ENCODE peak calls at places on chromosomes 3 and 15, in seven cellular contexts. V, I, J, F, A, B and P are unnamed samples.

GRCh38 chr3:129794319-129795201 is 99.0 kb downstream of the TMCC1 start:
- DNase-seq in V (peak), I (peak), J (peak), F (peak), A (no peak), B (peak), P (peak)

GRCh38 chr3:52356126-52356525 is 40.0 kb downstream of the DNAH1 start:
- DNase-seq in V (no peak), I (no peak), J (no peak), F (no peak), A (no peak), B (no peak), P (no peak)

GRCh38 chr3:69051796-69052566 is at the start of gene TMF1:
- DNase-seq in V (peak), I (peak), J (peak), F (peak), A (peak), B (peak), P (peak)

GRCh38 chr15:39919740-39920509 is at the start of gene GPR176:
- DNase-seq in V (no peak), I (no peak), J (no peak), F (peak), A (no peak), B (no peak), P (no peak)

GRCh38 chr3:24012589-24013257 is 67.6 kb downstream of the NR1D2 start:
- DNase-seq in V (no peak), I (no peak), J (no peak), F (no peak), A (no peak), B (no peak), P (no peak)

GRCh38 chr3:78855190-78855589 is 912.6 kb downstream of the ROBO1 start:
- DNase-seq in V (no peak), I (no peak), J (no peak), F (no peak), A (no peak), B (no peak), P (no peak)

GRCh38 chr15:74302821-74303359 is 64.6 kb downstream of the CYP11A1 start:
- DNase-seq in V (peak), I (peak), J (no peak), F (peak), A (no peak), B (peak), P (peak)

GRCh38 chr3:105868745-105869530 is at the start of gene CBLB:
- DNase-seq in V (peak), I (peak), J (peak), F (peak), A (peak), B (peak), P (peak)

GRCh38 chr3:197675568-197675860 is 61.2 kb downstream of the RUBCN start:
- DNase-seq in V (no peak), I (no peak), J (no peak), F (no peak), A (no peak), B (no peak), P (no peak)

GRCh38 chr15:33242165-33242564 is 47.7 kb upstream of the FMN1 start:
- DNase-seq in V (peak), I (no peak), J (no peak), F (peak), A (no peak), B (no peak), P (no peak)

GRCh38 chr3:4898454-4899313 is 80.6 kb upstream of the BHLHE40 start:
- DNase-seq in V (no peak), I (peak), J (peak), F (no peak), A (peak), B (no peak), P (no peak)

GRCh38 chr3:66675383-66675782 is 174.6 kb upstream of the LRIG1 start:
- DNase-seq in V (no peak), I (no peak), J (no peak), F (no peak), A (no peak), B (no peak), P (no peak)

GRCh38 chr15:59923508-59923907 is 80.6 kb upstream of the FOXB1 start:
- DNase-seq in V (no peak), I (no peak), J (no peak), F (no peak), A (no peak), B (no peak), P (no peak)

GRCh38 chr15:59918994-59919951 is 84.8 kb upstream of the FOXB1 start:
- DNase-seq in V (no peak), I (no peak), J (no peak), F (no peak), A (peak), B (no peak), P (no peak)

GRCh38 chr15:59917504-59918157 is 86.5 kb upstream of the FOXB1 start:
- DNase-seq in V (peak), I (peak), J (peak), F (peak), A (peak), B (peak), P (peak)
- TF ChIP-seq JUND in V (no peak), I (no peak), J (no peak), F (no peak), A (no peak), B (peak), P (no peak)

GRCh38 chr3:19541284-19541683 is 392.7 kb downstream of the EFHB start:
- DNase-seq in V (no peak), I (no peak), J (no peak), F (no peak), A (no peak), B (no peak), P (no peak)

GRCh38 chr3:19547665-19548464 is 386.2 kb downstream of the EFHB start:
- DNase-seq in V (no peak), I (no peak), J (no peak), F (no peak), A (no peak), B (no peak), P (no peak)

GRCh38 chr3:19539488-19540395 is 391.4 kb downstream of the KCNH8 start:
- DNase-seq in V (no peak), I (no peak), J (no peak), F (no peak), A (peak), B (no peak), P (no peak)

GRCh38 chr3:19540464-19540863 is 392.2 kb downstream of the KCNH8 start:
- DNase-seq in V (no peak), I (no peak), J (no peak), F (no peak), A (peak), B (no peak), P (no peak)

GRCh38 chr3:19543212-19543841 is 390.7 kb downstream of the EFHB start:
- DNase-seq in V (peak), I (no peak), J (peak), F (peak), A (peak), B (no peak), P (no peak)
- TF ChIP-seq JUND in V (no peak), I (no peak), J (no peak), F (no peak), A (no peak), B (no peak), P (no peak)

DNA sequence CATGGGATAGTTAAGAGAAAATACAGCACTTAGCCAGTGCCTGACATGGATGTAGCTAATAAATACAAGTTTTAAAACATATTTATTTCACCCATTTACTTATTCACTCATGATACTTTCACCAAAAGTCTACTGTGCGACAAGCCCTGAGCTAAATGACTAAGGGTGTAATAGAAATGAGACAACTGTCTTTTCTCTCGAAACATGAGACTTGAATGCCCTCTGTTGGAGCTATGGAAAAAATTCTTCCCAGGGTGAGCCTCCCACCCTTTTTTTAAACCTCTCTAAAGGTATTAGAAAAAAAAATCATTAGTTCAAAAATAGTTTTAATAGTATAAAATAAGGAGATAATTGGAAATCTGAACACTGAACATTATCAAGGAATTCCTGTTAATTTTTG is 24.3 kb upstream of the RPL14 start:
- DNase-seq in V (no peak), I (peak), J (no peak), F (peak), A (no peak), B (no peak), P (no peak)
- TF ChIP-seq JUND in V (no peak), I (no peak), J (no peak), F (no peak), A (no peak), B (no peak), P (no peak)

DNA sequence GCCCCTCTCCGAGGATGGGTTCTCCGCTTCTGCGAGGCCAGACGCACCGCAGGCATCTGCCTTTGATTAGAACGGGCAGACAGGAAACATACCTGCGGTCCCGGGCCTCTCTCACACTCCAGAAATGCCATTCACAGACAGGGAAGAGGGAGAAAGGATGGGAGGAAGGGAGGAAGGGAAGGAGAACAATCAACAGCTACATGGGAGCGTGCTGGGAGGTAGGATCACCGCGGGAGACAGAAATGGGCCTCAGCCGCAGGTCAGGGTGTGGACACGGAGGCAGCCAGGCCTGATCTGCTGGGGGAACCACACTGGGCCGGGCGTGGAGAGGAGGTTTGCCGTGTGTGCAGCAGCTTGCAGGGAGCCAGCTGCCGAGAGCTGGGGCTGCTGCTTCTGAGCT is 90.7 kb upstream of the RGMA start:
- DNase-seq in V (no peak), I (no peak), J (no peak), F (peak), A (no peak), B (no peak), P (no peak)
- TF ChIP-seq JUND in V (no peak), I (no peak), J (no peak), F (no peak), A (no peak), B (no peak), P (no peak)

DNA sequence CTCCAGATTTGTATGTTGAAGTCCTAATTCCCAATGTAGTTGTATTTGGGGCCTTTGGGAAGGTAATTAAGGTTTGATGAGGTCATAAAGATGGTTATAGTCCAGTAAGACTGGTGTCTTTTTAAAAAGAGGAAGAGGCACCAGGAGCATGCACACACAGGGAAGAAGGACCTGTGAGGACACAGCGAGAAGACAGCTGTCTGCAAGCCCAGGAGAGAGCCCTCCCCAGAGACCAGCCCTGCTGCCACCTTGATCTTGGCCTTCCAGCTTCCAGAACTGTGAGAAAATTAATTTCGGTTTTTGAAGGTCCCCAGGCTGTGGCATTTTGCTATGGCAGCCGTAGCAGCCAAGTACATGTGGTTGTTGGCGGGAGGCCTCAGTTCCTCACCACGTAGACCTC is 32.8 kb upstream of the TSEN2 start:
- DNase-seq in V (no peak), I (no peak), J (no peak), F (no peak), A (no peak), B (no peak), P (no peak)
- TF ChIP-seq JUND in V (no peak), I (no peak), J (no peak), F (no peak), A (no peak), B (no peak), P (no peak)

GRCh38 chr15:29516929-29517328 is 247.3 kb upstream of the NSMCE3 start:
- DNase-seq in V (no peak), I (no peak), J (no peak), F (no peak), A (no peak), B (no peak), P (no peak)
- TF ChIP-seq JUND in V (no peak), I (no peak), J (no peak), F (no peak), A (no peak), B (no peak), P (no peak)

GRCh38 chr3:37071921-37072320 is 78.6 kb downstream of the MLH1 start:
- DNase-seq in V (no peak), I (no peak), J (no peak), F (no peak), A (no peak), B (no peak), P (no peak)

GRCh38 chr3:37075955-37076354 is 82.6 kb downstream of the MLH1 start:
- DNase-seq in V (no peak), I (no peak), J (no peak), F (no peak), A (no peak), B (no peak), P (no peak)

GRCh38 chr3:37068031-37068430 is 74.7 kb downstream of the MLH1 start:
- DNase-seq in V (no peak), I (no peak), J (no peak), F (no peak), A (no peak), B (no peak), P (no peak)

GRCh38 chr3:37074178-37074577 is 80.9 kb downstream of the MLH1 start:
- DNase-seq in V (no peak), I (no peak), J (no peak), F (no peak), A (no peak), B (no peak), P (no peak)

GRCh38 chr3:37072892-37073291 is 79.6 kb downstream of the MLH1 start:
- DNase-seq in V (no peak), I (no peak), J (no peak), F (no peak), A (no peak), B (no peak), P (no peak)
- TF ChIP-seq JUND in V (no peak), I (no peak), J (no peak), F (no peak), A (no peak), B (no peak), P (no peak)

GRCh38 chr3:71244153-71245051 is 339.1 kb downstream of the FOXP1 start:
- DNase-seq in V (no peak), I (peak), J (no peak), F (no peak), A (no peak), B (no peak), P (no peak)
- TF ChIP-seq JUND in V (no peak), I (no peak), J (no peak), F (peak), A (no peak), B (no peak), P (no peak)

GRCh38 chr3:195176776-195177175 is 94.2 kb downstream of the XXYLT1 start:
- DNase-seq in V (no peak), I (no peak), J (no peak), F (no peak), A (no peak), B (no peak), P (no peak)
- TF ChIP-seq JUND in V (no peak), I (no peak), J (no peak), F (no peak), A (no peak), B (no peak), P (no peak)